ENCODE peak calls at places on chromosomes 16 and 17, in six cellular contexts. X is dorsolateral prefrontal cortex, N is glutamatergic neuron, W is GM13976, E is fibroblast of lung, H is type B pancreatic cell. A is an unnamed sample.

GRCh38 chr17:38465420-38466345 is 37.4 kb downstream of the ARHGAP23 start:
- DNase-seq in X (no peak), N (no peak), W (peak), E (peak), H (no peak), A (peak)

GRCh38 chr17:14557482-14557881 is 256.6 kb downstream of the HS3ST3B1 start:
- DNase-seq in X (no peak), N (no peak), W (no peak), E (no peak), H (no peak), A (no peak)

GRCh38 chr17:39603304-39604016 is 4.3 kb downstream of the NEUROD2 start:
- DNase-seq in X (no peak), N (no peak), W (no peak), E (no peak), H (no peak), A (no peak)

GRCh38 chr17:75635610-75636202 is 2.5 kb downstream of the SMIM5 start:
- DNase-seq in X (no peak), N (peak), W (no peak), E (no peak), H (no peak), A (no peak)

GRCh38 chr17:42288985-42289862 is 926 bp downstream of the STAT5A start:
- DNase-seq in X (no peak), N (no peak), W (peak), E (no peak), H (no peak), A (no peak)

GRCh38 chr17:29514792-29515191 is 52.0 kb downstream of the ABHD15 start:
- DNase-seq in X (no peak), N (no peak), W (no peak), E (peak), H (no peak), A (no peak)

GRCh38 chr17:46037722-46038255 is 38.7 kb downstream of the STH start:
- DNase-seq in X (no peak), N (no peak), W (no peak), E (no peak), H (no peak), A (no peak)

GRCh38 chr16:75096730-75097129 is 19.9 kb downstream of the LDHD start:
- DNase-seq in X (no peak), N (no peak), W (no peak), E (no peak), H (no peak), A (no peak)

GRCh38 chr17:79680381-79680780 is 50.4 kb upstream of the ENPP7 start:
- DNase-seq in X (no peak), N (no peak), W (no peak), E (no peak), H (no peak), A (no peak)

GRCh38 chr16:56425439-56425832 is at the start of gene AMFR:
- DNase-seq in X (peak), N (peak), W (peak), E (peak), H (peak), A (peak)

GRCh38 chr17:61002316-61002736 is 324.7 kb downstream of the BCAS3 start:
- DNase-seq in X (no peak), N (no peak), W (no peak), E (peak), H (no peak), A (peak)

GRCh38 chr17:82497483-82498405 is 21.8 kb upstream of the FOXK2 start:
- DNase-seq in X (peak), N (peak), W (peak), E (peak), H (no peak), A (peak)

GRCh38 chr17:79621151-79621940 is 10.5 kb upstream of the RBFOX3 start:
- DNase-seq in X (no peak), N (no peak), W (no peak), E (no peak), H (peak), A (no peak)

GRCh38 chr16:2046889-2047329 is 725 bp downstream of the NTHL1 start:
- DNase-seq in X (no peak), N (no peak), W (no peak), E (no peak), H (no peak), A (no peak)

GRCh38 chr17:62892870-62893338 is 73.1 kb upstream of the TANC2 start:
- DNase-seq in X (no peak), N (no peak), W (no peak), E (peak), H (no peak), A (peak)

GRCh38 chr16:65662236-65662635 is 540.4 kb upstream of the CDH11 start:
- DNase-seq in X (no peak), N (no peak), W (no peak), E (no peak), H (no peak), A (no peak)

GRCh38 chr16:24045641-24046040 is 209.9 kb downstream of the PRKCB start:
- DNase-seq in X (peak), N (peak), W (no peak), E (no peak), H (no peak), A (peak)

GRCh38 chr17:5055543-5055942 is 20.3 kb upstream of the SLC52A1 start:
- DNase-seq in X (no peak), N (no peak), W (no peak), E (no peak), H (no peak), A (no peak)

GRCh38 chr17:47076171-47076570 is 97.1 kb upstream of the RPRML start:
- DNase-seq in X (no peak), N (no peak), W (no peak), E (peak), H (no peak), A (no peak)

GRCh38 chr17:66177048-66177447 is 14.9 kb downstream of the CEP112 start:
- DNase-seq in X (no peak), N (no peak), W (no peak), E (no peak), H (no peak), A (no peak)

GRCh38 chr16:83356266-83356665 is 451.5 kb upstream of the HSBP1 start:
- DNase-seq in X (peak), N (no peak), W (peak), E (peak), H (no peak), A (peak)

GRCh38 chr17:78182504-78182903 is 4.3 kb downstream of the TK1 start:
- DNase-seq in X (no peak), N (no peak), W (no peak), E (no peak), H (no peak), A (no peak)

GRCh38 chr16:8775359-8775758 is 22.1 kb downstream of the TMEM186 start:
- DNase-seq in X (no peak), N (no peak), W (no peak), E (no peak), H (no peak), A (no peak)

GRCh38 chr16:85028638-85029412 is 1.2 kb downstream of the KIAA0513 start:
- DNase-seq in X (peak), N (peak), W (peak), E (peak), H (no peak), A (peak)

GRCh38 chr16:69187891-69188451 is 1.0 kb downstream of the SNTB2 start:
- DNase-seq in X (no peak), N (peak), W (peak), E (peak), H (peak), A (peak)

GRCh38 chr17:38563362-38564253 is 42.1 kb downstream of the SRCIN1 start:
- DNase-seq in X (no peak), N (peak), W (no peak), E (no peak), H (no peak), A (no peak)

GRCh38 chr16:50360779-50361178 is 8.0 kb downstream of the BRD7 start:
- DNase-seq in X (no peak), N (no peak), W (no peak), E (peak), H (no peak), A (peak)

GRCh38 chr16:50592996-50593395 is 44.8 kb downstream of the NKD1 start:
- DNase-seq in X (no peak), N (no peak), W (no peak), E (no peak), H (no peak), A (no peak)

GRCh38 chr16:49592507-49593422 is 219.2 kb downstream of the C16orf78 start:
- DNase-seq in X (no peak), N (peak), W (peak), E (peak), H (peak), A (peak)

GRCh38 chr17:4600563-4600962 is 16.2 kb downstream of the SMTNL2 start:
- DNase-seq in X (no peak), N (peak), W (no peak), E (no peak), H (no peak), A (no peak)

GRCh38 chr17:75570034-75570676 is 17.4 kb upstream of the MYO15B start:
- DNase-seq in X (no peak), N (no peak), W (no peak), E (no peak), H (no peak), A (no peak)

GRCh38 chr16:72458035-72458434 is 286.1 kb upstream of the PMFBP1 start:
- DNase-seq in X (no peak), N (no peak), W (no peak), E (no peak), H (no peak), A (no peak)

GRCh38 chr17:18186271-18186982 is 2.8 kb downstream of the ALKBH5 start:
- DNase-seq in X (peak), N (no peak), W (no peak), E (peak), H (no peak), A (peak)

GRCh38 chr16:2468725-2469398 is 2.2 kb upstream of the NTN3 start:
- DNase-seq in X (no peak), N (peak), W (peak), E (no peak), H (no peak), A (no peak)

GRCh38 chr17:29918016-29918415 is 12.0 kb downstream of the SSH2 start:
- DNase-seq in X (no peak), N (no peak), W (no peak), E (no peak), H (no peak), A (no peak)

GRCh38 chr17:76146053-76146875 is 5.2 kb upstream of the FOXJ1 start:
- DNase-seq in X (no peak), N (no peak), W (peak), E (no peak), H (no peak), A (no peak)

GRCh38 chr16:2768403-2769089 is 8.5 kb downstream of the ELOB start:
- DNase-seq in X (no peak), N (peak), W (no peak), E (no peak), H (no peak), A (peak)

GRCh38 chr16:89167425-89167941 is 4.1 kb upstream of the CDH15 start:
- DNase-seq in X (peak), N (peak), W (peak), E (peak), H (peak), A (peak)
- TF ChIP-seq CTCF in X (peak), N (peak), W (peak), E (peak), H (peak), A (peak)

GRCh38 chr16:62041401-62041800 is 5.2 kb upstream of the CDH8 start:
- DNase-seq in X (no peak), N (peak), W (peak), E (peak), H (no peak), A (peak)
- TF ChIP-seq CTCF in X (peak), N (peak), W (peak), E (no peak), H (peak), A (peak)

DNA sequence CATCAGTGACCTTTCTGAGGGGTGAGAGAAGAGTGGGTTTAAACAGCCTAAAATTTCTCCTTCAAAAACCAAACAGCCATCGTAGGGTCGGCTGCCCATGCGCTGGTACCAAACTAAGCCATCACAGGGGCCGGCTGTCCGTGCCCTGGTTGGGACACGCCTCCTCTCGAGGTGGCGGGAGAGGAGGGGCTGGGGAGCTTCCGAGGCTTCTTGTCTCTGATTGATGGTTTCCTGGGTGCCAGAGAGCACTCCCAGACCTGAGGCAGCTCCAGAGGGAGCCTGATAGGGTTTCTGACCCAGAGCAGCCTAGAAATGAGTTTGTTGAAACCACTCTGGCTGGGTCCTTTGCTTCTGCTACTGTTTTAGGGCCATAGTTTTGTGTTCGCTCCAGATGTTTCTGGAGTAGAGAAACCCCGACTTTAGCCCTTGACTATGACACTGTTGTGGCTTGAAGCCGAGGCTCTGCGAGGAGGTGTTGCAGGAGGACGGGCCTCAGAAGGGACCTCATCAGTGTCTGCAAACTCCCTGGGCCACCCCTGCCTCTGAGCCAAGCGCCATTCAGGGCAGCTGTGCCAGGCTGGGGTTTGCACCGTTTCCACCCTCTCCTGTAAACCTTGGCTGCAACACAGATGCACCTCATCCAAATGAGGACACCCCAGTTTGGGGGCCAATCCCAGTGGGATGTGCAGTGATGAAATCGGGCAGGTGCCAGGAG is 6.2 kb downstream of the ZNF276 start:
- DNase-seq in X (no peak), N (no peak), W (no peak), E (no peak), H (no peak), A (no peak)
- TF ChIP-seq CTCF in X (no peak), N (no peak), W (no peak), E (no peak), H (no peak), A (no peak)

DNA sequence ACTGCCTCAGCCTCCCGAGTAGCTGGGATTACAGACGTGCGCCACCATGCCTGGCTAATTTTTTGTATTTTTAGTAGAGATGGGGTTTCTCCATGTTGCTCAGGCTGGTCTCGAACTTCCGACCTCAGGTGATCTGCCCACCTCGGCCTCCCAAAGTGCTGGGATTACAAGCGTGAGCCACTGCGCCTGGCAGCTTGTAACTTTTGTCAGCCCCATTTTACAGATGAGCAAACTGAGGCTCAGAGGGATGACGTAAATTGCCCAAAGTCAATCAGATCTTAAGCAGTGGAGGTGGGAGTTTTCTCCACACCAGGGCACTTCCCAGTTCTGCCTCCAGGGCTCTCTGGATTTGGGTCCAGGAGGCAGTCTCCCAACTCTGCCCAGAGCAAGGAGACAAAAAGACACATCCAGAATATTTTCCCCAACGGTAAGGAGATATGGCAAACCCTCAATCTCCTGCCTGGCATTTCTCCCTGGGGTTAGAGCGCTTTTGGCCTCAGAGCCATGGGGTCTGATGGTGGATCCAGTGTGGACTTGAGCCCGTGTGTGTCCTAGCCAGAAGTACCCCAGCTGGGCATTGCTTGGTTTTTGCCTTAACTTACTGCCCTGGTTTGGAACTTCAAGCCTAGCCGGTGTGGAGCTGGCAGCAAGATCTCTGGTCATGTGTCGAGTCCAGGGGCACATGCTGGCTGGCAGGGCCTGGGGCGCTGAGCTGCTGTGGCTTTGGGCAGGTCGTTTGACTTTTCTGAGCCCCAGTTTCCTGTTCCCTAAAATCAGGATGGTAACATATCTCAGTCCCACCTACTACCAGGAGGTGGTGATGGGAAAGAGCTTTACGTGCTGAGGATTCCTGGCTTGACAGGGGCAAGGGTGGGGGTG is 3.4 kb downstream of the ADAM11 start:
- DNase-seq in X (no peak), N (no peak), W (no peak), E (no peak), H (no peak), A (no peak)
- TF ChIP-seq CTCF in X (no peak), N (peak), W (no peak), E (no peak), H (peak), A (no peak)

GRCh38 chr17:20992987-20993862 is 49.6 kb downstream of the USP22 start:
- DNase-seq in X (peak), N (peak), W (peak), E (peak), H (peak), A (peak)
- TF ChIP-seq CTCF in X (peak), N (peak), W (peak), E (peak), H (peak), A (peak)

GRCh38 chr16:11783319-11784047 is 13.6 kb downstream of the ZC3H7A start:
- DNase-seq in X (no peak), N (no peak), W (peak), E (peak), H (no peak), A (no peak)
- TF ChIP-seq CTCF in X (no peak), N (no peak), W (no peak), E (no peak), H (no peak), A (no peak)

GRCh38 chr17:49977463-49978389 is 8.7 kb downstream of the DLX4 start:
- DNase-seq in X (no peak), N (no peak), W (no peak), E (peak), H (no peak), A (no peak)
- TF ChIP-seq CTCF in X (no peak), N (no peak), W (no peak), E (no peak), H (no peak), A (no peak)

DNA sequence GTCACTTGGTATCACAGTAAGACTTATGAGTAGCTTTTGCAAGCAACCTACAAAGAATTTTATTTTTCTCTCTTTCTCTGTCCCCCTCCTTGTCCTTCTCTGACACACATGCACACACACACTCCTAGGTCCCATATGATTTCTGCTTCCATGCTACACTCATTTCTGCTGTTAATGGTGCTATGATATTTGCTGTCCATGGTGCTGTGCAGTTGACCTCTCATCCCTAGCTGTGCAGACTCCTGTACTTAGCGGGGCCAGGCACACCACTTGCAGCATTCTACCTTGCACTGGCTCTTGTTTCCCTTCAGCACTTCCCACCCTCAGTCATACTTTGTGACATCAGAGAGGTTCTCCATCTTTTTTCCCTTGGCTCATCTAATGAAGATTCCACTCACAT is 158.9 kb upstream of the CNTNAP4 start:
- DNase-seq in X (no peak), N (no peak), W (no peak), E (no peak), H (no peak), A (peak)
- TF ChIP-seq CTCF in X (no peak), N (no peak), W (no peak), E (no peak), H (no peak), A (no peak)

GRCh38 chr17:49015179-49015923 is 18.2 kb downstream of the IGF2BP1 start:
- DNase-seq in X (no peak), N (no peak), W (no peak), E (no peak), H (peak), A (no peak)

GRCh38 chr17:49016775-49017463 is 19.7 kb downstream of the IGF2BP1 start:
- DNase-seq in X (no peak), N (no peak), W (no peak), E (peak), H (peak), A (peak)

GRCh38 chr17:49013311-49014205 is 16.4 kb downstream of the IGF2BP1 start:
- DNase-seq in X (no peak), N (peak), W (no peak), E (no peak), H (no peak), A (no peak)

GRCh38 chr17:49015924-49016774 is 19.0 kb downstream of the IGF2BP1 start:
- DNase-seq in X (no peak), N (no peak), W (no peak), E (no peak), H (peak), A (peak)

DNA sequence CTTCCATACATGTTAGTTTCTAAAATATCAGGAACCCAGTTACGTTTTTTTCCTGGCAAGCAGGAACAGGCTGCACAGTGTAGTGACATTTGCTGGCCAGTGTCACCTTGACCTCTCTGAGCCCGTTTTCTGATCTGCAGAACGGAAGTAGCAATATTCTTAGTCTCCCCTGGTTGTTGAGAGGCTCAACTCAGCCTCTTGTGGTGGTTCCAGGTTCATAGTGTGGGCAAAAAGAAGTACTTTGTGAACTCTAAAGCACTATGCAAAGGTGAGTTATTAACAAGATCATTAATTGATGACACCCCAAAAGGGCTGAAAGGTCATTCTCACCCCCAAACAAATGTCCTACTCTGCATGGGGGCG is 15.7 kb downstream of the IGF2BP1 start:
- DNase-seq in X (no peak), N (no peak), W (no peak), E (no peak), H (no peak), A (no peak)
- TF ChIP-seq CTCF in X (no peak), N (no peak), W (no peak), E (no peak), H (no peak), A (no peak)

DNA sequence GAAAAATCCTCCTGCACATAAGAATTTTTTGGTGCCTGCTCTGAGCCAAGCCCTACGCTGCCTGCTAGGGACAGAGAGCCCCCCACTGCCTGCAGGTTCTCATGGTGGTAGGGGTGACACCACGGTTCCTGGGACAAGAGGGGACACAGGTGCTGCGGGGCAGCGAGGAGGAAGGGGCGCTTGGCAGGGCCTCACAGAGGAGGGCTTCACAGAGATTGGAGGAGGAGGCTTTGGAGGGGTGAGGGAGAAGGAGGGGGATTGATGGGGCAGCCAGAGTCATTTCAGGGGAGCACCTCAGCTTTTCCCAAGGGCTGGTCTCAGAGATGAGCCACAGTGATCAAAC is 29.8 kb upstream of the GSG1L start:
- DNase-seq in X (no peak), N (no peak), W (no peak), E (no peak), H (no peak), A (no peak)
- TF ChIP-seq CTCF in X (no peak), N (no peak), W (no peak), E (no peak), H (no peak), A (no peak)